ENCODE peak calls at places on chromosomes 11 and 22, in eight cellular contexts. T, M, L, X, J, I, K and A are unnamed samples.

GRCh38 chr11:116808262-116809175 is 14.6 kb downstream of the APOA4 start:
- DNase-seq in L (peak), X (no peak), I (no peak), J (no peak), K (no peak), M (peak), T (peak), A (no peak)

GRCh38 chr11:97965849-97966646 is 1054.7 kb upstream of the CNTN5 start:
- DNase-seq in I (peak), L (no peak), M (peak), X (no peak), K (no peak), T (no peak), J (no peak), A (no peak)

GRCh38 chr11:26987726-26988125 is 6.2 kb upstream of the FIBIN start:
- DNase-seq in J (no peak), M (no peak), K (no peak), L (no peak), I (no peak), X (no peak), T (no peak), A (no peak)

GRCh38 chr11:17214338-17214737 is 6.6 kb upstream of the PIK3C2A start:
- DNase-seq in M (no peak), X (no peak), I (no peak), K (no peak), L (no peak), T (no peak), J (no peak), A (no peak)

GRCh38 chr11:67652965-67653845 is 2.7 kb upstream of the ACY3 start:
- DNase-seq in L (no peak), J (no peak), X (no peak), M (no peak), T (no peak), I (no peak), K (no peak), A (no peak)

GRCh38 chr22:46605117-46605516 is 15.1 kb upstream of the GRAMD4 start:
- DNase-seq in T (no peak), X (no peak), K (no peak), I (no peak), M (no peak), J (no peak), L (no peak), A (no peak)

GRCh38 chr11:8732276-8732675 is 49.7 kb downstream of the RPL27A start:
- DNase-seq in I (no peak), M (no peak), T (no peak), K (no peak), X (no peak), J (no peak), L (no peak), A (no peak)

GRCh38 chr11:77658213-77659013 is 20.8 kb upstream of the CLNS1A start:
- DNase-seq in X (no peak), K (no peak), L (no peak), J (no peak), T (no peak), M (peak), I (peak), A (no peak)

GRCh38 chr11:126864934-126865333 is 135.6 kb downstream of the KIRREL3 start:
- DNase-seq in J (no peak), T (peak), L (no peak), M (no peak), X (no peak), I (no peak), K (no peak), A (no peak)

GRCh38 chr22:37803195-37803635 is 4.5 kb upstream of the GCAT start:
- DNase-seq in T (no peak), K (peak), J (no peak), L (no peak), I (no peak), M (no peak), X (no peak), A (no peak)

GRCh38 chr22:22897947-22898346 is 10.3 kb downstream of the IGLL5 start:
- DNase-seq in L (no peak), T (no peak), J (no peak), X (no peak), M (no peak), K (no peak), I (no peak), A (no peak)

GRCh38 chr11:134068829-134069425 is at the start of gene JAM3:
- DNase-seq in X (peak), K (peak), I (peak), L (peak), M (peak), T (peak), J (peak), A (peak)

GRCh38 chr22:23110922-23111527 is 30.8 kb downstream of the RSPH14 start:
- DNase-seq in M (no peak), I (no peak), J (no peak), K (peak), X (no peak), L (no peak), T (no peak), A (no peak)

GRCh38 chr11:92329644-92330043 is 105.0 kb downstream of the FAT3 start:
- DNase-seq in T (no peak), I (peak), X (no peak), K (no peak), J (no peak), M (peak), L (no peak), A (no peak)

GRCh38 chr11:58609723-58610122 is 12.7 kb upstream of the CNTF start:
- DNase-seq in X (peak), M (no peak), I (no peak), J (no peak), L (no peak), K (no peak), T (no peak), A (no peak)

GRCh38 chr22:49514211-49514610 is 313.5 kb downstream of the BRD1 start:
- DNase-seq in L (no peak), X (no peak), T (no peak), K (no peak), M (no peak), J (no peak), I (no peak), A (no peak)

GRCh38 chr11:88695701-88696414 is 358.3 kb upstream of the CTSC start:
- DNase-seq in J (no peak), K (peak), L (no peak), T (no peak), M (no peak), X (no peak), I (no peak), A (no peak)